ENCODE peak calls at places on chromosomes 13 and 19, in nine cellular contexts. One of them, this sample, is unnamed. For H3K9me3, the result is how much of the 10 kb centered on the place peaks cover.

GRCh38 chr19:18879579-18880373 is 16.2 kb downstream of the CERS1 start:
- DNase-seq in esophagus squamous epithelium: no peak
- DNase-seq in left ventricle myocardium inferior: no peak
- DNase-seq in SK-N-SH: peak
- DNase-seq in CD4-positive, alpha-beta T cell: peak
- DNase-seq in uterus: no peak
- DNase-seq in Panc1: no peak
- DNase-seq in esophagus muscularis mucosa: no peak
- DNase-seq in fibroblast of lung: no peak
- DNase-seq in this sample: peak

GRCh38 chr19:38139122-38139521 is 84.9 kb downstream of the DPF1 start:
- DNase-seq in CD4-positive, alpha-beta T cell: no peak
- DNase-seq in uterus: no peak
- DNase-seq in esophagus squamous epithelium: no peak
- DNase-seq in Panc1: no peak
- DNase-seq in esophagus muscularis mucosa: no peak
- DNase-seq in left ventricle myocardium inferior: no peak
- DNase-seq in SK-N-SH: no peak
- DNase-seq in fibroblast of lung: no peak
- DNase-seq in this sample: no peak

GRCh38 chr13:100363351-100363750 is 225.2 kb downstream of the GGACT start:
- DNase-seq in Panc1: no peak
- DNase-seq in CD4-positive, alpha-beta T cell: no peak
- DNase-seq in esophagus muscularis mucosa: no peak
- DNase-seq in uterus: no peak
- DNase-seq in esophagus squamous epithelium: no peak
- DNase-seq in left ventricle myocardium inferior: no peak
- DNase-seq in fibroblast of lung: peak
- DNase-seq in SK-N-SH: no peak
- DNase-seq in this sample: no peak

GRCh38 chr13:39942901-39943273 is 287.4 kb downstream of the COG6 start:
- DNase-seq in Panc1: peak
- DNase-seq in left ventricle myocardium inferior: peak
- DNase-seq in esophagus squamous epithelium: no peak
- DNase-seq in fibroblast of lung: peak
- DNase-seq in esophagus muscularis mucosa: no peak
- DNase-seq in uterus: peak
- DNase-seq in CD4-positive, alpha-beta T cell: peak
- DNase-seq in SK-N-SH: peak
- DNase-seq in this sample: no peak

GRCh38 chr13:36818483-36819063 is 449 bp upstream of the RFXAP start:
- DNase-seq in CD4-positive, alpha-beta T cell: no peak
- DNase-seq in esophagus squamous epithelium: no peak
- DNase-seq in esophagus muscularis mucosa: no peak
- DNase-seq in uterus: no peak
- DNase-seq in left ventricle myocardium inferior: no peak
- DNase-seq in SK-N-SH: no peak
- DNase-seq in fibroblast of lung: peak
- DNase-seq in Panc1: no peak
- DNase-seq in this sample: no peak

GRCh38 chr19:13621413-13621812 is 115.1 kb upstream of the CACNA1A start:
- DNase-seq in uterus: no peak
- DNase-seq in esophagus muscularis mucosa: no peak
- DNase-seq in left ventricle myocardium inferior: no peak
- DNase-seq in Panc1: peak
- DNase-seq in SK-N-SH: no peak
- DNase-seq in CD4-positive, alpha-beta T cell: no peak
- DNase-seq in esophagus squamous epithelium: no peak
- DNase-seq in fibroblast of lung: peak
- DNase-seq in this sample: peak

GRCh38 chr13:52846567-52847321 is 1.7 kb downstream of the PCDH8 start:
- DNase-seq in CD4-positive, alpha-beta T cell: no peak
- DNase-seq in esophagus muscularis mucosa: no peak
- DNase-seq in fibroblast of lung: peak
- DNase-seq in uterus: no peak
- DNase-seq in left ventricle myocardium inferior: peak
- DNase-seq in esophagus squamous epithelium: no peak
- DNase-seq in SK-N-SH: peak
- DNase-seq in Panc1: no peak
- DNase-seq in this sample: no peak

GRCh38 chr13:51967482-51968446 is 43.5 kb downstream of the ATP7B start:
- DNase-seq in esophagus squamous epithelium: no peak
- DNase-seq in fibroblast of lung: no peak
- DNase-seq in esophagus muscularis mucosa: peak
- DNase-seq in SK-N-SH: no peak
- DNase-seq in uterus: no peak
- DNase-seq in Panc1: no peak
- DNase-seq in left ventricle myocardium inferior: no peak
- DNase-seq in CD4-positive, alpha-beta T cell: no peak
- DNase-seq in this sample: no peak

GRCh38 chr19:10518444-10519361 is 1.5 kb upstream of the S1PR5 start:
- DNase-seq in SK-N-SH: peak
- DNase-seq in Panc1: no peak
- DNase-seq in esophagus squamous epithelium: no peak
- DNase-seq in uterus: no peak
- DNase-seq in left ventricle myocardium inferior: no peak
- DNase-seq in fibroblast of lung: no peak
- DNase-seq in CD4-positive, alpha-beta T cell: no peak
- DNase-seq in esophagus muscularis mucosa: no peak
- DNase-seq in this sample: no peak

GRCh38 chr13:21310220-21310619 is 133.8 kb downstream of the MRPL57 start:
- DNase-seq in esophagus squamous epithelium: no peak
- DNase-seq in left ventricle myocardium inferior: no peak
- DNase-seq in uterus: no peak
- DNase-seq in Panc1: no peak
- DNase-seq in esophagus muscularis mucosa: no peak
- DNase-seq in SK-N-SH: no peak
- DNase-seq in CD4-positive, alpha-beta T cell: no peak
- DNase-seq in fibroblast of lung: no peak
- DNase-seq in this sample: no peak

GRCh38 chr13:93767917-93768422 is 541.4 kb downstream of the GPC6 start:
- DNase-seq in fibroblast of lung: no peak
- DNase-seq in SK-N-SH: no peak
- DNase-seq in esophagus muscularis mucosa: no peak
- DNase-seq in uterus: no peak
- DNase-seq in Panc1: no peak
- DNase-seq in CD4-positive, alpha-beta T cell: no peak
- DNase-seq in esophagus squamous epithelium: no peak
- DNase-seq in left ventricle myocardium inferior: no peak
- DNase-seq in this sample: no peak

GRCh38 chr13:27792393-27793218 is at the start of gene GSX1:
- DNase-seq in SK-N-SH: no peak
- DNase-seq in left ventricle myocardium inferior: peak
- DNase-seq in uterus: peak
- DNase-seq in esophagus squamous epithelium: no peak
- DNase-seq in fibroblast of lung: peak
- DNase-seq in CD4-positive, alpha-beta T cell: peak
- DNase-seq in Panc1: no peak
- DNase-seq in esophagus muscularis mucosa: no peak
- DNase-seq in this sample: no peak

DNA sequence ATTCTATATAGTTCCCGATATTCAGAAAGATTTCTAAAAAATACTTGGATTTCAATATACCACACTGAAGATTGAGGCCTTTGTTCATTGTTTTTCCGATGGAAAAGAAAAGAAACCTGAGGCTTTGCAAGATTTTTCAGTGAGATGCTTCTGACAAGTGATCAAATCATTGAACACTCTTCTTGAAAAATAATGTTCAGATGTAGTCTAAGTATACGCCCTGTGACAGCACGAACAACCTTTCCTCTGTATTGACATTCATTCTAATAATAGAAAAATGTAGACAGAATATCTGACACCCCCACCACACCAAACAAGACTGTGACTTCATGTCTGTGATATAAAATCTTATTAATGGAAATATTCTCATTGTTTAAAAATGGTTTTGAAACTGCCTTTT is 650.7 kb upstream of the KLHL1 start:
- DNase-seq in SK-N-SH: no peak
- DNase-seq in esophagus squamous epithelium: no peak
- DNase-seq in Panc1: no peak
- DNase-seq in esophagus muscularis mucosa: no peak
- DNase-seq in fibroblast of lung: no peak
- DNase-seq in CD4-positive, alpha-beta T cell: no peak
- DNase-seq in uterus: no peak
- DNase-seq in left ventricle myocardium inferior: no peak
- DNase-seq in this sample: no peak
- H3K27ac ChIP-seq in SK-N-SH: no peak
- H3K27ac ChIP-seq in esophagus squamous epithelium: no peak
- H3K27ac ChIP-seq in Panc1: no peak
- H3K27ac ChIP-seq in esophagus muscularis mucosa: no peak
- H3K27ac ChIP-seq in fibroblast of lung: no peak
- H3K27ac ChIP-seq in CD4-positive, alpha-beta T cell: no peak
- H3K27ac ChIP-seq in uterus: no peak
- H3K27ac ChIP-seq in left ventricle myocardium inferior: no peak
- H3K27ac ChIP-seq in this sample: no peak

GRCh38 chr19:8340341-8341096 is 2.5 kb downstream of the KANK3 start:
- DNase-seq in Panc1: no peak
- DNase-seq in fibroblast of lung: peak
- DNase-seq in SK-N-SH: peak
- DNase-seq in uterus: peak
- DNase-seq in esophagus muscularis mucosa: peak
- DNase-seq in CD4-positive, alpha-beta T cell: no peak
- DNase-seq in left ventricle myocardium inferior: peak
- DNase-seq in esophagus squamous epithelium: no peak
- DNase-seq in this sample: no peak
- TF ChIP-seq CTCF in Panc1: no peak
- TF ChIP-seq CTCF in fibroblast of lung: peak
- TF ChIP-seq CTCF in SK-N-SH: peak
- TF ChIP-seq CTCF in uterus: no peak
- TF ChIP-seq CTCF in esophagus muscularis mucosa: peak
- TF ChIP-seq CTCF in CD4-positive, alpha-beta T cell: no peak
- TF ChIP-seq CTCF in left ventricle myocardium inferior: peak
- TF ChIP-seq CTCF in esophagus squamous epithelium: peak
- TF ChIP-seq CTCF in this sample: no peak

GRCh38 chr19:2850256-2850925 is 9.1 kb downstream of the ZNF555 start:
- DNase-seq in uterus: no peak
- DNase-seq in esophagus squamous epithelium: no peak
- DNase-seq in left ventricle myocardium inferior: no peak
- DNase-seq in SK-N-SH: no peak
- DNase-seq in CD4-positive, alpha-beta T cell: no peak
- DNase-seq in esophagus muscularis mucosa: no peak
- DNase-seq in fibroblast of lung: no peak
- DNase-seq in Panc1: no peak
- DNase-seq in this sample: no peak
- H3K9me3 ChIP-seq in uterus: under half
- H3K9me3 ChIP-seq in esophagus squamous epithelium: half or more
- H3K9me3 ChIP-seq in left ventricle myocardium inferior: half or more
- H3K9me3 ChIP-seq in SK-N-SH: under half
- H3K9me3 ChIP-seq in CD4-positive, alpha-beta T cell: under half
- H3K9me3 ChIP-seq in esophagus muscularis mucosa: half or more
- H3K9me3 ChIP-seq in fibroblast of lung: under half
- H3K9me3 ChIP-seq in Panc1: half or more
- H3K9me3 ChIP-seq in this sample: under half

GRCh38 chr19:50377517-50377916 is 1.3 kb downstream of the NR1H2 start:
- DNase-seq in esophagus squamous epithelium: no peak
- DNase-seq in uterus: no peak
- DNase-seq in left ventricle myocardium inferior: no peak
- DNase-seq in CD4-positive, alpha-beta T cell: no peak
- DNase-seq in esophagus muscularis mucosa: no peak
- DNase-seq in SK-N-SH: no peak
- DNase-seq in Panc1: no peak
- DNase-seq in fibroblast of lung: no peak
- DNase-seq in this sample: no peak
- H3K27ac ChIP-seq in esophagus squamous epithelium: no peak
- H3K27ac ChIP-seq in uterus: peak
- H3K27ac ChIP-seq in left ventricle myocardium inferior: no peak
- H3K27ac ChIP-seq in CD4-positive, alpha-beta T cell: no peak
- H3K27ac ChIP-seq in esophagus muscularis mucosa: peak
- H3K27ac ChIP-seq in SK-N-SH: no peak
- H3K27ac ChIP-seq in Panc1: no peak
- H3K27ac ChIP-seq in fibroblast of lung: no peak
- H3K27ac ChIP-seq in this sample: no peak

This sample was measured in RWPE2.